ENCODE peak calls at places on chromosome 15, in seven cellular contexts. T is heart right ventricle; U is body of pancreas; F is spleen; R is IMR-90; M is tibial artery; G is naive thymus-derived CD4-positive, alpha-beta T cell. Z is an unnamed sample.

GRCh38 chr15:22224241-22224671 is 143.9 kb downstream of the OR4M2 start:
- DNase-seq in G (no peak), R (no peak), M (no peak), T (no peak), U (no peak), F (peak; percentile 56), Z (peak; percentile 5)

GRCh38 chr15:27449041-27449440 is 478.1 kb downstream of the GABRG3 start:
- DNase-seq in G (no peak), M (no peak), R (no peak), T (no peak), U (no peak), F (no peak), Z (no peak)

GRCh38 chr15:39427705-39428104 is 153.2 kb upstream of the THBS1 start:
- DNase-seq in U (no peak), R (no peak), T (no peak), G (no peak), F (no peak), M (no peak), Z (no peak)

GRCh38 chr15:58518626-58519025 is 86.8 kb downstream of the LIPC start:
- DNase-seq in U (no peak), G (no peak), T (no peak), R (no peak), M (no peak), F (no peak), Z (no peak)

GRCh38 chr15:93488157-93488803 is 399.3 kb upstream of the RGMA start:
- DNase-seq in T (peak; percentile 28), R (no peak), M (no peak), U (no peak), F (no peak), G (no peak), Z (no peak)

GRCh38 chr15:74170845-74171578 is 2.5 kb upstream of the ISLR start:
- DNase-seq in T (no peak), U (no peak), G (no peak), M (no peak), F (no peak), R (no peak), Z (no peak)

GRCh38 chr15:63210151-63211051 is 21.0 kb downstream of the RAB8B start:
- DNase-seq in R (no peak), M (no peak), F (no peak), U (no peak), G (no peak), T (no peak), Z (no peak)

GRCh38 chr15:50051811-50052419 is 67.1 kb downstream of the ATP8B4 start:
- DNase-seq in G (no peak), T (peak; percentile 64), F (no peak), M (peak; percentile 52), U (peak; percentile 65), R (peak; percentile 91), Z (peak; percentile 76)

GRCh38 chr15:44726136-44726535 is 10.2 kb upstream of the TRIM69 start:
- DNase-seq in R (no peak), M (no peak), U (no peak), F (no peak), T (no peak), G (no peak), Z (no peak)

GRCh38 chr15:81336568-81336967 is 12.6 kb upstream of the STARD5 start:
- DNase-seq in R (peak; percentile 44), T (no peak), M (no peak), G (no peak), F (no peak), U (no peak), Z (no peak)

GRCh38 chr15:67819636-67820035 is 5.7 kb upstream of the SKOR1 start:
- DNase-seq in M (no peak), T (no peak), F (peak; percentile 54), U (no peak), G (no peak), R (no peak), Z (no peak)
- H3K27me3 ChIP-seq in M (no peaks in the 10 kb centered on the region), T (peaks cover 77% of the 10 kb centered on the region), F (peaks cover 11% of the 10 kb centered on the region), U (peaks cover 46% of the 10 kb centered on the region), G (peaks cover 19% of the 10 kb centered on the region), R (peaks cover 75% of the 10 kb centered on the region), Z (peaks cover 35% of the 10 kb centered on the region)

GRCh38 chr15:89099968-89100367 is 11.7 kb downstream of the ABHD2 start:
- DNase-seq in R (no peak), T (no peak), F (no peak), M (no peak), G (no peak), U (no peak), Z (no peak)

GRCh38 chr15:89098281-89098680 is 10.0 kb downstream of the ABHD2 start:
- DNase-seq in M (no peak), U (no peak), T (no peak), R (peak; percentile 40), F (no peak), G (no peak), Z (no peak)

GRCh38 chr15:89104172-89104564 is 15.9 kb downstream of the ABHD2 start:
- DNase-seq in T (no peak), M (peak; percentile 81), F (no peak), U (no peak), R (peak; percentile 29), G (no peak), Z (peak; percentile 70)

GRCh38 chr15:89103481-89104171 is 15.4 kb downstream of the ABHD2 start:
- DNase-seq in G (no peak), R (no peak), U (peak; percentile 23), M (no peak), T (no peak), F (no peak), Z (no peak)

DNA sequence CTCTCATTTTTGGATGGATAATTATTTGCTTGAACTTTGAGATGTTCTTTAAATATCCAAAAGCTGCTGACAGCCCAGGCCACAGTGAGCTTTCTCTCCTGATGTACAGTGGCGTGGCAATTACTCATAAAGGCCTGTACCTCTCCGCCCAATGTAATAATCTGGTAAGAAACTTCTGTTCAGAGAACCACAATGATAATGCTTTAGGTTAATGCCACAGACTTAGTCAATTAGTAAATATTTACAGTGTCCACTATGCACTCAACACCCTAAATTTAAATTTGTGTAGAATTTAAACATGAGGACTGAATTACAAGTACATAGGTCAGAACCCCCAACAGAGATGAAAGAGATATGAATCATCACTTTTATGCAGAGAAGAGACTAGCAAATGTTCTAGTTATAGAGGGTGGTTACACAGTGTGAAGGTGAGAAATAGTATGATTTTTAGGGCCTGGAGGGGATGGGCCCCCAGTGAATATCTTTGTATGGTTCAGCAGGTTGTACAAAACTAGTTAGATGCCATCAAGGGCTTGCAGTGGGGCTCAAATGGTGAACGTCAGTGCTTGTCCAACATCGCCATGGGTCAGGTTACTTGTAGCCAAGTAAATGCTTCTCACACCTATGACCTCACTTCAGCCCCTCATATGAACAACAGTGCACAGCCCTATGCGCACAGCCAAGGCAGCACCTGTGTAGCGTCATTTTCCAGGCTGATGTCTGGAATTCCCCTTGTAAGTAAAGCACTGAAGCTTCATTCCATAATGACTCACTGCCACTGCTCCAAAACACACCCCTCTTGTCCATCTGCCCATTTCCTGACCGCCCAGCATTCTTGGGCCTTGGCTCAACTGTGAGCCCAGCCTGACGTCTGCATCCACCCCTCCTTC is 13.3 kb downstream of the ABHD2 start:
- DNase-seq in M (peak; percentile 89), R (peak; percentile 100), G (no peak), F (no peak), U (peak; percentile 68), T (peak; percentile 82), Z (peak; percentile 73)
- H3K27ac ChIP-seq in M (peak overlapping the region; percentile 98), R (peak overlapping the region; percentile 66), G (no peak overlapping the region), F (peak overlapping the region; percentile 64), U (peak overlapping the region; percentile 82), T (peak overlapping the region; percentile 76), Z (peak overlapping the region; percentile 98)

GRCh38 chr15:96309143-96309542 is 21.4 kb upstream of the NR2F2 start:
- DNase-seq in F (no peak), G (no peak), U (no peak), T (no peak), M (no peak), R (no peak), Z (no peak)

GRCh38 chr15:96316953-96317629 is 13.4 kb upstream of the NR2F2 start:
- DNase-seq in U (no peak), F (no peak), R (no peak), T (no peak), G (no peak), M (no peak), Z (no peak)

GRCh38 chr15:96312641-96313335 is 17.7 kb upstream of the NR2F2 start:
- DNase-seq in T (no peak), U (no peak), R (peak; percentile 52), F (no peak), G (no peak), M (no peak), Z (no peak)

GRCh38 chr15:96311639-96312038 is 18.9 kb upstream of the NR2F2 start:
- DNase-seq in G (no peak), M (no peak), T (no peak), F (no peak), U (no peak), R (no peak), Z (no peak)

DNA sequence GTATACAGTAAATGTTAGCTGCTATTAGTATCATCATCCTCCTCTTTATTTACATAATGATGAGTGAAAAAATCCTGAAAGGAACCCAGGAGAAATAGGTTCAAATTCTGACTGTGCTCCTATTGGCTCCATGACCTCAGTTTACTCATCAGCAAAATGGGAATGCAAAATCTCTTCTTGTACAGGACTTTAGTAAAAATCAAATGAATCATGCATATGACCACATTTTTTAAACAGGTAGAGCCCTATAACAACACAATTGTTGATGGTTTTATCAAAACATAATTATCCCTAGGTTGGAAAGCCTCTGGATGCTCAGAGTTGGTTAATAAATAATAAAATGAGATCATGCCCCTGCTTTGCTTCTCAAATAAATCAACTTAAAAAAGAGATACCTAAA is 16.0 kb upstream of the NR2F2 start:
- DNase-seq in T (no peak), U (no peak), G (no peak), R (no peak), M (no peak), F (no peak), Z (no peak)
- H3K4me3 ChIP-seq in T (no peak overlapping the region), U (no peak overlapping the region), G (no peak overlapping the region), R (no peak overlapping the region), M (no peak overlapping the region), F (no peak overlapping the region), Z (no peak overlapping the region)

GRCh38 chr15:89370120-89371077 is 35.8 kb upstream of the POLG start:
- DNase-seq in F (no peak), R (no peak), M (no peak), U (no peak), G (no peak), T (no peak), Z (no peak)

GRCh38 chr15:89368566-89369223 is 34.1 kb upstream of the POLG start:
- DNase-seq in R (no peak), U (no peak), T (no peak), G (no peak), F (no peak), M (no peak), Z (no peak)

GRCh38 chr15:89371145-89372044 is 36.8 kb upstream of the POLG start:
- DNase-seq in U (peak; percentile 44), M (no peak), R (no peak), F (no peak), G (no peak), T (no peak), Z (no peak)

GRCh38 chr15:89367485-89368451 is 33.1 kb upstream of the POLG start:
- DNase-seq in R (no peak), M (no peak), F (no peak), T (no peak), G (no peak), U (no peak), Z (no peak)

DNA sequence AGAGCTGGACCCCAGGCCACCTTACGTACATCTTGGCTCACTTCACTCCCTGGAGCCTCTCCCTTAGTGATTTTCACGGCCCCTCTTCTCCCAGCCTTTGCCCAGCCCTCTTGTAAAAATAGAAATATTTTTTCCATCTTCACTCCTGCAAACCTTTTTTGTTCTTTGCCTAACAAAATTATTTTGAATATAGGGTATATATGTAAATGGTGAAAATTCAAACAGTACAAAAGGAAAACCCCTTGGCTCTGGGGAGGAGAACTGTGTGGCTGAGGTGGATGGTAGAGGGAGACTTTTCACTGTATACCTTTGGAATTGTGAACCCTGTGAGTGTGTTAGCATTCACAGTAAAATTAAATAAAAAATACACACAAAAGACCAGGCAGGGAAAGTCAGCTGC is 34.9 kb upstream of the POLG start:
- DNase-seq in T (no peak), M (no peak), U (no peak), R (no peak), G (no peak), F (no peak), Z (no peak)
- H3K27me3 ChIP-seq in T (peaks cover 100% of the 10 kb centered on the region), M (peaks cover 12% of the 10 kb centered on the region), U (peaks cover 55% of the 10 kb centered on the region), R (peaks cover 96% of the 10 kb centered on the region), G (peaks cover 6% of the 10 kb centered on the region), F (peaks cover 17% of the 10 kb centered on the region), Z (peaks cover 34% of the 10 kb centered on the region)